ENCODE peak calls at places on chromosomes 13 and 19, in six cellular contexts. U is NCI-H187; B is stimulated activated naive CD4-positive, alpha-beta T cell; O is Karpas-422; Q is adrenal gland; C is GM12878. I is an unnamed sample.

GRCh38 chr19:5893907-5894703 is 9.5 kb downstream of the NDUFA11 start:
- DNase-seq in C (no peak), B (no peak), O (peak), U (no peak), Q (peak), I (peak)

GRCh38 chr13:21175656-21176194 is 627 bp downstream of the SKA3 start:
- DNase-seq in Q (no peak), U (no peak), C (no peak), B (no peak), O (no peak), I (no peak)

GRCh38 chr19:34308381-34309367 is 54.3 kb downstream of the GARRE1 start:
- DNase-seq in U (no peak), O (peak), Q (no peak), C (no peak), B (peak), I (no peak)

GRCh38 chr13:40508112-40508511 is 158.3 kb downstream of the FOXO1 start:
- DNase-seq in B (peak), C (no peak), O (no peak), U (no peak), Q (no peak), I (no peak)

GRCh38 chr13:113915786-113916329 is 52.0 kb upstream of the GAS6 start:
- DNase-seq in U (no peak), C (no peak), O (no peak), Q (no peak), B (no peak), I (no peak)

GRCh38 chr13:28013482-28013881 is 25.0 kb upstream of the URAD start:
- DNase-seq in C (no peak), O (no peak), U (no peak), B (no peak), Q (no peak), I (no peak)

GRCh38 chr13:114019367-114019766 is 45.5 kb upstream of the C13orf46 start:
- DNase-seq in C (no peak), Q (no peak), O (peak), B (peak), U (no peak), I (no peak)

GRCh38 chr13:83780201-83780600 is 102.1 kb downstream of the SLITRK1 start:
- DNase-seq in Q (no peak), O (peak), U (no peak), B (no peak), C (no peak), I (no peak)

GRCh38 chr13:46949211-46949610 is 52.4 kb upstream of the HTR2A start:
- DNase-seq in Q (no peak), C (no peak), O (no peak), B (no peak), U (no peak), I (no peak)

GRCh38 chr19:48390188-48391099 is 907 bp downstream of the KDELR1 start:
- DNase-seq in U (no peak), B (peak), Q (peak), C (no peak), O (peak), I (peak)

GRCh38 chr19:46610851-46611770 is 10.0 kb downstream of the CALM3 start:
- DNase-seq in O (peak), C (no peak), Q (peak), B (peak), U (no peak), I (peak)

GRCh38 chr19:49301165-49301865 is 23.7 kb downstream of the SLC6A16 start:
- DNase-seq in B (peak), O (peak), Q (peak), C (peak), U (peak), I (peak)

GRCh38 chr13:46516624-46517318 is 36.2 kb upstream of the LRCH1 start:
- DNase-seq in U (no peak), Q (no peak), B (no peak), C (no peak), O (no peak), I (no peak)

GRCh38 chr19:24033962-24034342 is 53.0 kb upstream of the ZNF254 start:
- DNase-seq in Q (peak), B (peak), C (no peak), O (peak), U (peak), I (no peak)

GRCh38 chr13:111853766-111854165 is 213.2 kb upstream of the SOX1 start:
- DNase-seq in C (no peak), B (no peak), U (peak), Q (no peak), O (no peak), I (no peak)

GRCh38 chr19:6674868-6675305 is 4.9 kb upstream of the TNFSF14 start:
- DNase-seq in B (peak), C (peak), U (no peak), Q (peak), O (peak), I (peak)

GRCh38 chr13:46522692-46523040 is 30.3 kb upstream of the LRCH1 start:
- DNase-seq in Q (no peak), B (no peak), O (no peak), C (no peak), U (no peak), I (no peak)

GRCh38 chr19:43446746-43447489 is 18.5 kb downstream of the LYPD3 start:
- DNase-seq in U (peak), Q (peak), C (no peak), B (peak), O (peak), I (peak)

GRCh38 chr19:4130635-4131438 is 6.9 kb upstream of the MAP2K2 start:
- DNase-seq in O (no peak), B (no peak), Q (no peak), C (no peak), U (no peak), I (no peak)

GRCh38 chr13:25951831-25952230 is 100.0 kb downstream of the SHISA2 start:
- DNase-seq in B (no peak), Q (no peak), U (no peak), O (no peak), C (no peak), I (no peak)

GRCh38 chr13:43285891-43286602 is 262.7 kb downstream of the DNAJC15 start:
- DNase-seq in B (no peak), O (no peak), U (no peak), Q (no peak), C (no peak), I (no peak)

GRCh38 chr13:66210677-66211076 is 1019.5 kb downstream of the PCDH9 start:
- DNase-seq in O (no peak), B (no peak), U (no peak), C (no peak), Q (no peak), I (no peak)

GRCh38 chr13:108121406-108121805 is 93.9 kb downstream of the LIG4 start:
- DNase-seq in U (no peak), O (no peak), Q (no peak), C (no peak), B (no peak), I (no peak)

GRCh38 chr13:77521595-77522367 is 13.7 kb upstream of the SCEL start:
- DNase-seq in U (no peak), C (no peak), O (no peak), B (no peak), Q (no peak), I (no peak)

GRCh38 chr13:64855506-64855905 is 2374.6 kb downstream of the PCDH9 start:
- DNase-seq in B (no peak), C (no peak), O (no peak), U (no peak), Q (no peak), I (no peak)

GRCh38 chr19:42207767-42208259 is 9.7 kb downstream of the DEDD2 start:
- DNase-seq in C (no peak), B (no peak), Q (no peak), O (no peak), U (no peak), I (no peak)

GRCh38 chr19:13920940-13921744 is 15.1 kb downstream of the CC2D1A start:
- DNase-seq in U (no peak), C (peak), O (peak), B (no peak), Q (no peak), I (no peak)

GRCh38 chr13:100710176-100710575 is 35.6 kb upstream of the TMTC4 start:
- DNase-seq in B (no peak), Q (no peak), U (no peak), C (no peak), O (no peak), I (no peak)

GRCh38 chr13:54016548-54016947 is 987.9 kb downstream of the OLFM4 start:
- DNase-seq in Q (no peak), U (no peak), C (no peak), O (no peak), B (no peak), I (no peak)

GRCh38 chr19:41192574-41193419 is at the start of gene CYP2S1:
- DNase-seq in C (no peak), B (peak), O (no peak), U (no peak), Q (no peak), I (no peak)

GRCh38 chr13:73835138-73835721 is 299.0 kb downstream of the KLF12 start:
- DNase-seq in B (peak), Q (no peak), O (peak), C (peak), U (no peak), I (no peak)

GRCh38 chr13:59963827-59964226 is 199.9 kb downstream of the DIAPH3 start:
- DNase-seq in U (no peak), O (no peak), C (no peak), Q (no peak), B (no peak), I (no peak)

GRCh38 chr19:46849610-46850009 is 1.0 kb downstream of the AP2S1 start:
- DNase-seq in B (no peak), O (no peak), U (no peak), C (no peak), Q (no peak), I (peak)

GRCh38 chr13:75186384-75186783 is 295.6 kb downstream of the TBC1D4 start:
- DNase-seq in Q (no peak), U (no peak), O (no peak), C (no peak), B (no peak), I (no peak)

GRCh38 chr13:106372199-106373160 is 163.0 kb downstream of the EFNB2 start:
- DNase-seq in C (no peak), O (no peak), U (no peak), Q (no peak), B (no peak), I (no peak)

GRCh38 chr19:28710278-28710677 is 502.7 kb downstream of the UQCRFS1 start:
- DNase-seq in Q (no peak), U (peak), O (peak), B (peak), C (peak), I (no peak)

GRCh38 chr13:74129500-74130144 is 4.6 kb downstream of the KLF12 start:
- DNase-seq in Q (no peak), B (peak), C (no peak), O (no peak), U (no peak), I (no peak)

I was measured in spleen.